ENCODE peak calls at places on chromosomes 7 and 10, in seven cellular contexts. V is SK-N-SH, R is sigmoid colon, Y is bronchial epithelial cell, T is mucosa of descending colon, C is fibroblast of mammary gland, Q is heart left ventricle. S is an unnamed sample.

GRCh38 chr7:131500357-131500756 is 56.1 kb downstream of the PODXL start:
- DNase-seq in C (no peak), Y (no peak), T (no peak), Q (no peak), V (no peak), R (no peak), S (no peak)

GRCh38 chr7:89966100-89966499 is 188.2 kb upstream of the STEAP1 start:
- DNase-seq in Y (no peak), V (no peak), C (no peak), Q (no peak), T (no peak), R (no peak), S (no peak)

GRCh38 chr7:4479367-4480039 is 202.6 kb upstream of the FOXK1 start:
- DNase-seq in V (peak), R (no peak), Q (no peak), Y (peak), C (peak), T (peak), S (peak)

GRCh38 chr10:126905776-126906703 is 812 bp downstream of the DOCK1 start:
- DNase-seq in V (peak), C (no peak), Y (no peak), T (peak), R (peak), Q (peak), S (peak)

GRCh38 chr10:70864940-70865339 is 23.4 kb downstream of the PCBD1 start:
- DNase-seq in R (no peak), V (no peak), Q (no peak), Y (no peak), T (no peak), C (no peak), S (no peak)

GRCh38 chr7:95066736-95067530 is 159.5 kb downstream of the PPP1R9A start:
- DNase-seq in Q (no peak), T (no peak), C (peak), Y (peak), R (no peak), V (no peak), S (no peak)

GRCh38 chr10:27153325-27153724 is 859 bp downstream of the YME1L1 start:
- DNase-seq in T (no peak), V (no peak), C (no peak), R (no peak), Q (no peak), Y (no peak), S (no peak)

GRCh38 chr7:132350741-132351140 is 225.5 kb downstream of the PLXNA4 start:
- DNase-seq in C (no peak), R (no peak), T (no peak), Y (no peak), Q (no peak), V (no peak), S (no peak)

GRCh38 chr7:156160811-156161210 is 348.5 kb upstream of the SHH start:
- DNase-seq in R (no peak), T (peak), Q (no peak), V (no peak), C (no peak), Y (no peak), S (no peak)

GRCh38 chr10:80686734-80687561 is 149.2 kb downstream of the SH2D4B start:
- DNase-seq in Y (no peak), Q (no peak), V (no peak), T (no peak), C (no peak), R (no peak), S (no peak)

GRCh38 chr7:158818325-158819213 is 10.7 kb downstream of the ESYT2 start:
- DNase-seq in Y (peak), Q (peak), C (peak), V (peak), T (peak), R (peak), S (peak)

GRCh38 chr10:2744547-2745212 is 322.7 kb upstream of the PFKP start:
- DNase-seq in T (no peak), C (no peak), Q (no peak), R (no peak), Y (no peak), V (no peak), S (no peak)

GRCh38 chr10:43217563-43218205 is 49.2 kb downstream of the RASGEF1A start:
- DNase-seq in R (no peak), Y (no peak), Q (peak), V (no peak), T (no peak), C (no peak), S (peak)

GRCh38 chr7:39446546-39446945 is 119.7 kb upstream of the YAE1 start:
- DNase-seq in Y (no peak), V (no peak), R (no peak), C (no peak), T (no peak), Q (no peak), S (no peak)

GRCh38 chr7:93811198-93811597 is 79.4 kb downstream of the TFPI2 start:
- DNase-seq in Y (no peak), R (no peak), V (no peak), T (no peak), Q (no peak), C (no peak), S (no peak)

GRCh38 chr10:57716884-57717283 is 550.8 kb downstream of the IPMK start:
- DNase-seq in Y (peak), V (no peak), R (no peak), Q (no peak), T (no peak), C (peak), S (no peak)

GRCh38 chr7:65387893-65388292 is 14.2 kb downstream of the ZNF92 start:
- DNase-seq in R (no peak), Y (no peak), C (no peak), Q (no peak), V (no peak), T (no peak), S (no peak)

GRCh38 chr10:102230264-102230860 is 4.3 kb downstream of the ELOVL3 start:
- DNase-seq in R (no peak), V (peak), C (peak), Q (peak), T (peak), Y (peak), S (peak)

GRCh38 chr10:102713483-102713813 is 749 bp downstream of the ARL3 start:
- DNase-seq in T (no peak), R (no peak), C (no peak), V (no peak), Y (peak), Q (no peak), S (no peak)

GRCh38 chr7:73712773-73713172 is 6.7 kb downstream of the STX1A start:
- DNase-seq in Q (peak), T (no peak), C (no peak), R (no peak), V (no peak), Y (no peak), S (no peak)

GRCh38 chr7:84720456-84721097 is 466.3 kb downstream of the SEMA3D start:
- DNase-seq in Q (no peak), T (no peak), R (no peak), Y (no peak), V (no peak), C (no peak), S (no peak)

GRCh38 chr7:76338298-76339084 is 20.3 kb downstream of the YWHAG start:
- DNase-seq in T (no peak), Q (no peak), V (no peak), R (no peak), C (no peak), Y (peak), S (no peak)

GRCh38 chr10:50063100-50063499 is 4.7 kb upstream of the WASHC2A start:
- DNase-seq in T (no peak), Y (no peak), R (no peak), C (no peak), V (peak), Q (no peak), S (peak)
- TF ChIP-seq CTCF in T (no peak), Y (no peak), R (no peak), C (peak), V (peak), Q (no peak), S (no peak)

GRCh38 chr10:118243907-118244306 is 98.2 kb downstream of the FAM204A start:
- DNase-seq in Y (no peak), R (no peak), C (no peak), V (no peak), T (no peak), Q (no peak), S (no peak)

GRCh38 chr10:118249714-118250113 is 92.4 kb downstream of the FAM204A start:
- DNase-seq in C (no peak), Q (no peak), T (no peak), V (no peak), Y (no peak), R (no peak), S (no peak)

GRCh38 chr10:118241229-118242137 is 100.6 kb downstream of the FAM204A start:
- DNase-seq in T (peak), C (peak), R (peak), Q (peak), Y (peak), V (peak), S (peak)

GRCh38 chr10:118251791-118252190 is 90.3 kb downstream of the FAM204A start:
- DNase-seq in T (no peak), Y (peak), Q (no peak), R (no peak), V (no peak), C (peak), S (no peak)

GRCh38 chr10:118246340-118247247 is 95.5 kb downstream of the FAM204A start:
- DNase-seq in R (no peak), T (no peak), Q (no peak), C (no peak), V (no peak), Y (peak), S (no peak)
- TF ChIP-seq CTCF in R (no peak), T (no peak), Q (no peak), C (no peak), V (no peak), Y (no peak), S (no peak)

DNA sequence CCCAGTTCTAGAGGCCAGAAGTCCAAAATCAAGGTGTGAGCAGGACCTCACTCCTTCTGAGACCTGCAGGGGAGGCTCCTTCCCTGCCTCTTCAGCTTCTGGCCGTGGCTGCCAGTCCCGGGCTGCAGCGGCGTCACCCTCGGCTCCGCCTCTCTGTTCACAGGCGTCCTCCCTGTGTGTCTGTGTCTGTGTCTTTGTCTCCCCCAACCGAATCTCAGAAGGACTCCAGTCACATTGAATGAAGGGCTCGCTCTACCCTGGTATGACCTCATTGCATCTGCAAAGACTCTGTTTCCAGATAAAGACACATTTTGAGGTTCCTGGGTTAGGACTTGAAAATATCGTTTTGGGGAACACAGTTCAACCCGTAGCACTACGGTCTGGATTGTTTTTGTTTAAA is 33.1 kb upstream of the GALNT11 start:
- DNase-seq in R (peak), Y (peak), T (peak), V (peak), C (peak), Q (peak), S (peak)
- TF ChIP-seq CTCF in R (no peak), Y (peak), T (no peak), V (peak), C (peak), Q (peak), S (no peak)

GRCh38 chr7:43294080-43294630 is 181.7 kb downstream of the HECW1 start:
- DNase-seq in T (no peak), C (peak), Q (no peak), R (peak), Y (peak), V (no peak), S (no peak)
- TF ChIP-seq CTCF in T (no peak), C (no peak), Q (no peak), R (no peak), Y (no peak), V (no peak), S (no peak)

GRCh38 chr7:105439174-105439893 is 50.6 kb upstream of the SRPK2 start:
- DNase-seq in Y (peak), Q (no peak), R (no peak), C (peak), V (peak), T (peak), S (no peak)
- TF ChIP-seq CTCF in Y (peak), Q (no peak), R (no peak), C (no peak), V (peak), T (no peak), S (no peak)

GRCh38 chr10:29023678-29024077 is 265.2 kb upstream of the LYZL1 start:
- DNase-seq in T (no peak), C (no peak), R (no peak), Y (no peak), Q (no peak), V (no peak), S (no peak)

GRCh38 chr10:29022513-29022912 is 266.4 kb upstream of the LYZL1 start:
- DNase-seq in T (no peak), Y (no peak), C (no peak), Q (no peak), R (no peak), V (peak), S (no peak)

GRCh38 chr10:29026802-29027201 is 262.1 kb upstream of the LYZL1 start:
- DNase-seq in T (no peak), Y (no peak), C (no peak), Q (no peak), R (no peak), V (no peak), S (no peak)

GRCh38 chr10:29028486-29028885 is 260.4 kb upstream of the LYZL1 start:
- DNase-seq in T (no peak), Q (no peak), V (no peak), Y (no peak), C (no peak), R (no peak), S (no peak)

DNA sequence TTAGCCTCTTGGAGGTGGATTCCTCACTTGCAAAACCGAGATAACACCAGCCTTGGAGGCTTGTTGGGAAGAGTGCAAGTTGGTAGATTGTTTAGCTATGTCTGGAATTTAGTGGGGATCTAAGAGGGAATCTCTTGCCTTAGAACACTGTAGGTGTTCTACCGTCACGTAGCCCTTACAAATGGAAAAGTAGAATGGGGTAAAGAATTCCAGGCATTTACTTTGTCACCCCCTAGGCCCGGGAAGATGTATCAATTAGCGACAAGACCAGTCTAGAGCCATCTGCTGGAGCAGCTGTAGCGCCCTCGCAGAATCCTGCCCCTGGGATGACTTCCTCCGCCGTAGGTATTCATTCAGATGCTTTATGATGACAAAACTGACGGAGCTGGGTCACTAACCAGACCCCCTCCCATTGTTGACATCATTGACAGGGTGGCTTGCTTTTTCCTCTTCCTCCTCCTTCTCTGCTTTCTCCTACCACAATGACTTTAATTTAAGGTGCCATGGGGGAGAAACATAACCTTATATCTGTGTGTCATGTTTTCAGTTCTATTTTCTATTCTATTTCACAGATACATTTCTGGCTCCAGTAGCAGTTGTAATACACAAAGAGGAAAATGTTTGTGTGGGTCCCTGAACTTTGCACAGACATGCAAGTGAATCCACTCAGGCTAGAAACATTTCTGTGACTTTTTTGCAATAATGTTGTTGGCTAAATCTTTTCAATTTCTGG is 262.6 kb upstream of the LYZL1 start:
- DNase-seq in Y (no peak), V (no peak), T (no peak), R (no peak), Q (no peak), C (no peak), S (no peak)
- TF ChIP-seq CTCF in Y (no peak), V (no peak), T (no peak), R (no peak), Q (no peak), C (no peak), S (no peak)

GRCh38 chr7:107505362-107505761 is 35.5 kb downstream of the GPR22 start:
- DNase-seq in R (no peak), Q (no peak), C (no peak), T (no peak), Y (no peak), V (no peak), S (no peak)

GRCh38 chr7:107502797-107503196 is 32.9 kb downstream of the GPR22 start:
- DNase-seq in V (no peak), R (no peak), Y (no peak), T (no peak), Q (no peak), C (no peak), S (no peak)

GRCh38 chr7:107503667-107504066 is 33.8 kb downstream of the GPR22 start:
- DNase-seq in R (no peak), Q (no peak), Y (no peak), V (no peak), T (no peak), C (no peak), S (no peak)

GRCh38 chr7:107502154-107502553 is 32.3 kb downstream of the GPR22 start:
- DNase-seq in Q (no peak), R (no peak), T (no peak), C (no peak), Y (no peak), V (no peak), S (no peak)

DNA sequence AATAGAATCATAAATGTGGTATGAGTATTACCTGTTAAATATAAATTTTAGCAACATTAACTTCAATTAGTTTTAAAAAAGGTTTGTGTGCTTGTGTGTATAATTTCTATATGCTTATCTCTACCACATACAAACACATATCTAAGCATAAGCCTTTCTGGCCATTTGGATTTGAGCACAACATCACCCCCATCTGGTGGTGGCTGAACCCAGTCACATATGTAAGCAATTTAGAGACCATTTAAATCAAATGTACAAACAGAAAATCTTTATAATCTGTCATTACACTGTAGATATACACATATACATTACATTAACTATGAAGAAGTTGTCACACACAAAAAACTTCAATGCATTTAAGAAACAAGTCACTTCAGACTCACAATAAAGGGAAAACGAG is 31.7 kb downstream of the GPR22 start:
- DNase-seq in Q (no peak), V (peak), R (no peak), Y (peak), T (peak), C (peak), S (peak)
- TF ChIP-seq CTCF in Q (peak), V (peak), R (no peak), Y (peak), T (no peak), C (peak), S (no peak)

S was measured in glutamatergic neuron.